ENCODE peak calls at places on chromosomes 5 and 9, in eight cellular contexts. One of them, this sample, is unnamed.

GRCh38 chr5:55036477-55036876 is 12.4 kb downstream of the GZMK start:
- DNase-seq in fibroblast of lung: peak
- DNase-seq in Peyer's patch: no peak
- DNase-seq in A549: no peak
- DNase-seq in pancreas: no peak
- DNase-seq in astrocyte of the spinal cord: peak
- DNase-seq in brain microvascular endothelial cell: no peak
- DNase-seq in HL-60: no peak
- DNase-seq in this sample: no peak

GRCh38 chr5:16265141-16265540 is 85.5 kb upstream of the MARCHF11 start:
- DNase-seq in Peyer's patch: no peak
- DNase-seq in A549: no peak
- DNase-seq in astrocyte of the spinal cord: no peak
- DNase-seq in fibroblast of lung: no peak
- DNase-seq in pancreas: no peak
- DNase-seq in brain microvascular endothelial cell: no peak
- DNase-seq in HL-60: no peak
- DNase-seq in this sample: no peak

GRCh38 chr9:24881361-24881760 is 335.7 kb upstream of the IZUMO3 start:
- DNase-seq in brain microvascular endothelial cell: no peak
- DNase-seq in astrocyte of the spinal cord: no peak
- DNase-seq in HL-60: no peak
- DNase-seq in fibroblast of lung: no peak
- DNase-seq in A549: no peak
- DNase-seq in Peyer's patch: no peak
- DNase-seq in pancreas: no peak
- DNase-seq in this sample: no peak

GRCh38 chr5:72956324-72957140 is 691 bp downstream of the FCHO2 start:
- DNase-seq in HL-60: no peak
- DNase-seq in Peyer's patch: peak
- DNase-seq in pancreas: peak
- DNase-seq in astrocyte of the spinal cord: peak
- DNase-seq in brain microvascular endothelial cell: peak
- DNase-seq in fibroblast of lung: peak
- DNase-seq in A549: peak
- DNase-seq in this sample: peak

GRCh38 chr5:133396187-133396621 is 216.1 kb downstream of the FSTL4 start:
- DNase-seq in brain microvascular endothelial cell: no peak
- DNase-seq in Peyer's patch: no peak
- DNase-seq in pancreas: no peak
- DNase-seq in A549: no peak
- DNase-seq in HL-60: no peak
- DNase-seq in astrocyte of the spinal cord: no peak
- DNase-seq in fibroblast of lung: no peak
- DNase-seq in this sample: no peak

GRCh38 chr5:158121678-158122077 is 262.7 kb upstream of the CLINT1 start:
- DNase-seq in Peyer's patch: no peak
- DNase-seq in fibroblast of lung: no peak
- DNase-seq in A549: no peak
- DNase-seq in brain microvascular endothelial cell: no peak
- DNase-seq in HL-60: no peak
- DNase-seq in pancreas: no peak
- DNase-seq in astrocyte of the spinal cord: no peak
- DNase-seq in this sample: no peak

GRCh38 chr5:159451197-159452052 is 121.1 kb upstream of the IL12B start:
- DNase-seq in brain microvascular endothelial cell: peak
- DNase-seq in fibroblast of lung: peak
- DNase-seq in Peyer's patch: no peak
- DNase-seq in astrocyte of the spinal cord: peak
- DNase-seq in HL-60: no peak
- DNase-seq in pancreas: no peak
- DNase-seq in A549: peak
- DNase-seq in this sample: no peak

GRCh38 chr9:136355616-136356557 is 7.7 kb downstream of the DNLZ start:
- DNase-seq in brain microvascular endothelial cell: no peak
- DNase-seq in pancreas: no peak
- DNase-seq in A549: no peak
- DNase-seq in HL-60: no peak
- DNase-seq in fibroblast of lung: no peak
- DNase-seq in Peyer's patch: no peak
- DNase-seq in astrocyte of the spinal cord: no peak
- DNase-seq in this sample: no peak

GRCh38 chr9:127537792-127538191 is 74.3 kb upstream of the STXBP1 start:
- DNase-seq in A549: no peak
- DNase-seq in pancreas: no peak
- DNase-seq in astrocyte of the spinal cord: no peak
- DNase-seq in HL-60: no peak
- DNase-seq in Peyer's patch: no peak
- DNase-seq in fibroblast of lung: no peak
- DNase-seq in brain microvascular endothelial cell: no peak
- DNase-seq in this sample: no peak

GRCh38 chr9:23820731-23821399 is 5.2 kb downstream of the ELAVL2 start:
- DNase-seq in pancreas: no peak
- DNase-seq in astrocyte of the spinal cord: peak
- DNase-seq in fibroblast of lung: no peak
- DNase-seq in brain microvascular endothelial cell: no peak
- DNase-seq in Peyer's patch: no peak
- DNase-seq in HL-60: no peak
- DNase-seq in A549: no peak
- DNase-seq in this sample: no peak

GRCh38 chr9:34413229-34413852 is 36.6 kb upstream of the MYORG start:
- DNase-seq in astrocyte of the spinal cord: peak
- DNase-seq in A549: peak
- DNase-seq in Peyer's patch: no peak
- DNase-seq in HL-60: no peak
- DNase-seq in pancreas: no peak
- DNase-seq in brain microvascular endothelial cell: peak
- DNase-seq in fibroblast of lung: peak
- DNase-seq in this sample: no peak

GRCh38 chr5:164362021-164362420 is 856.6 kb downstream of the MAT2B start:
- DNase-seq in A549: no peak
- DNase-seq in Peyer's patch: no peak
- DNase-seq in fibroblast of lung: no peak
- DNase-seq in pancreas: no peak
- DNase-seq in HL-60: no peak
- DNase-seq in brain microvascular endothelial cell: no peak
- DNase-seq in astrocyte of the spinal cord: no peak
- DNase-seq in this sample: no peak

GRCh38 chr5:157785781-157786180 is 42.3 kb downstream of the LSM11 start:
- DNase-seq in astrocyte of the spinal cord: no peak
- DNase-seq in Peyer's patch: no peak
- DNase-seq in fibroblast of lung: no peak
- DNase-seq in brain microvascular endothelial cell: no peak
- DNase-seq in A549: no peak
- DNase-seq in HL-60: no peak
- DNase-seq in pancreas: no peak
- DNase-seq in this sample: no peak

GRCh38 chr9:89956331-89956730 is 351.5 kb downstream of the GADD45G start:
- DNase-seq in brain microvascular endothelial cell: no peak
- DNase-seq in fibroblast of lung: no peak
- DNase-seq in pancreas: no peak
- DNase-seq in HL-60: no peak
- DNase-seq in A549: no peak
- DNase-seq in Peyer's patch: no peak
- DNase-seq in astrocyte of the spinal cord: no peak
- DNase-seq in this sample: no peak

GRCh38 chr9:130738281-130738680 is 44.7 kb downstream of the EXOSC2 start:
- DNase-seq in Peyer's patch: no peak
- DNase-seq in pancreas: no peak
- DNase-seq in A549: no peak
- DNase-seq in HL-60: no peak
- DNase-seq in astrocyte of the spinal cord: no peak
- DNase-seq in brain microvascular endothelial cell: no peak
- DNase-seq in fibroblast of lung: no peak
- DNase-seq in this sample: no peak

GRCh38 chr5:149049371-149049781 is 13.5 kb downstream of the SH3TC2 start:
- DNase-seq in brain microvascular endothelial cell: no peak
- DNase-seq in fibroblast of lung: no peak
- DNase-seq in A549: no peak
- DNase-seq in HL-60: no peak
- DNase-seq in astrocyte of the spinal cord: no peak
- DNase-seq in pancreas: no peak
- DNase-seq in Peyer's patch: no peak
- DNase-seq in this sample: no peak

GRCh38 chr5:52339285-52339684 is 448.4 kb upstream of the ITGA1 start:
- DNase-seq in A549: no peak
- DNase-seq in pancreas: no peak
- DNase-seq in HL-60: no peak
- DNase-seq in Peyer's patch: no peak
- DNase-seq in fibroblast of lung: no peak
- DNase-seq in brain microvascular endothelial cell: no peak
- DNase-seq in astrocyte of the spinal cord: no peak
- DNase-seq in this sample: no peak

GRCh38 chr9:130471411-130472183 is 26.8 kb downstream of the ASS1 start:
- DNase-seq in fibroblast of lung: no peak
- DNase-seq in pancreas: no peak
- DNase-seq in HL-60: no peak
- DNase-seq in astrocyte of the spinal cord: no peak
- DNase-seq in Peyer's patch: no peak
- DNase-seq in brain microvascular endothelial cell: no peak
- DNase-seq in A549: no peak
- DNase-seq in this sample: no peak

GRCh38 chr9:17005085-17005484 is 129.8 kb upstream of the CNTLN start:
- DNase-seq in brain microvascular endothelial cell: peak
- DNase-seq in HL-60: no peak
- DNase-seq in astrocyte of the spinal cord: peak
- DNase-seq in fibroblast of lung: peak
- DNase-seq in Peyer's patch: peak
- DNase-seq in A549: no peak
- DNase-seq in pancreas: peak
- DNase-seq in this sample: no peak

GRCh38 chr9:68931821-68932220 is 82.1 kb downstream of the PRKACG start:
- DNase-seq in Peyer's patch: no peak
- DNase-seq in fibroblast of lung: no peak
- DNase-seq in astrocyte of the spinal cord: no peak
- DNase-seq in HL-60: no peak
- DNase-seq in brain microvascular endothelial cell: no peak
- DNase-seq in A549: no peak
- DNase-seq in pancreas: no peak
- DNase-seq in this sample: no peak

GRCh38 chr5:14115323-14115895 is 27.7 kb upstream of the TRIO start:
- DNase-seq in fibroblast of lung: no peak
- DNase-seq in HL-60: no peak
- DNase-seq in A549: no peak
- DNase-seq in brain microvascular endothelial cell: no peak
- DNase-seq in astrocyte of the spinal cord: no peak
- DNase-seq in pancreas: no peak
- DNase-seq in Peyer's patch: no peak
- DNase-seq in this sample: no peak

DNA sequence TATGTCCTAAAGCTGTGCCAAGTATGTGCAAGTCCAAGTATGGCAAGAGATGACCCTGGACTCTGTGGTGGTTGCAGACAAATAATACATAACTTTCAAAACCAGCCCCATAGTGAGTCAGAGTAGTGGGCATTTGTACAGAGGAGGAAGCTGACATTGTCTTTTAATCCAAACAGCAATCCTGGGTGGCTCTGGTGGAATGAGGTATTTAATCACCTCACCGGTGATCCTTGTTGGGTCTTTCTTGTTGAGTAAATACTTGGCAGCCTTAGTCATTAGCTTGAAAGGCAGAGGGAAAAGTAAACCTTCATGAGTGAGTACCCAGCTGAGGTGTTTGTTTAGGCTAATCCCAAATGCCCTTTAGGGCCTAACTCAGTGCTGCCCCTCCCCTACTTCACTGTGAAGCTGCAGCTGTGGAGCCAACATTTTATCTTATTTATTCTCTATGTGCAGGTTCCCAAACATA is 148.7 kb upstream of the SLC12A2 start:
- DNase-seq in astrocyte of the spinal cord: peak
- DNase-seq in brain microvascular endothelial cell: no peak
- DNase-seq in A549: peak
- DNase-seq in Peyer's patch: no peak
- DNase-seq in HL-60: no peak
- DNase-seq in fibroblast of lung: peak
- DNase-seq in pancreas: peak
- DNase-seq in this sample: no peak
- TF ChIP-seq CTCF in astrocyte of the spinal cord: no peak
- TF ChIP-seq CTCF in brain microvascular endothelial cell: peak
- TF ChIP-seq CTCF in A549: peak
- TF ChIP-seq CTCF in Peyer's patch: no peak
- TF ChIP-seq CTCF in HL-60: no peak
- TF ChIP-seq CTCF in fibroblast of lung: no peak
- TF ChIP-seq CTCF in pancreas: no peak
- TF ChIP-seq CTCF in this sample: no peak

GRCh38 chr9:133429641-133430161 is 7.5 kb downstream of the ADAMTS13 start:
- DNase-seq in brain microvascular endothelial cell: peak
- DNase-seq in pancreas: no peak
- DNase-seq in HL-60: no peak
- DNase-seq in Peyer's patch: peak
- DNase-seq in astrocyte of the spinal cord: no peak
- DNase-seq in fibroblast of lung: no peak
- DNase-seq in A549: peak
- DNase-seq in this sample: peak
- TF ChIP-seq CTCF in brain microvascular endothelial cell: peak
- TF ChIP-seq CTCF in pancreas: no peak
- TF ChIP-seq CTCF in HL-60: no peak
- TF ChIP-seq CTCF in Peyer's patch: peak
- TF ChIP-seq CTCF in astrocyte of the spinal cord: peak
- TF ChIP-seq CTCF in fibroblast of lung: peak
- TF ChIP-seq CTCF in A549: peak
- TF ChIP-seq CTCF in this sample: peak

GRCh38 chr5:181187500-181188213 is 17.3 kb downstream of the TRIM7 start:
- DNase-seq in fibroblast of lung: peak
- DNase-seq in brain microvascular endothelial cell: peak
- DNase-seq in Peyer's patch: peak
- DNase-seq in pancreas: peak
- DNase-seq in A549: no peak
- DNase-seq in HL-60: no peak
- DNase-seq in astrocyte of the spinal cord: peak
- DNase-seq in this sample: no peak
- TF ChIP-seq CTCF in fibroblast of lung: peak
- TF ChIP-seq CTCF in brain microvascular endothelial cell: peak
- TF ChIP-seq CTCF in Peyer's patch: no peak
- TF ChIP-seq CTCF in pancreas: no peak
- TF ChIP-seq CTCF in A549: peak
- TF ChIP-seq CTCF in HL-60: no peak
- TF ChIP-seq CTCF in astrocyte of the spinal cord: peak
- TF ChIP-seq CTCF in this sample: no peak

DNA sequence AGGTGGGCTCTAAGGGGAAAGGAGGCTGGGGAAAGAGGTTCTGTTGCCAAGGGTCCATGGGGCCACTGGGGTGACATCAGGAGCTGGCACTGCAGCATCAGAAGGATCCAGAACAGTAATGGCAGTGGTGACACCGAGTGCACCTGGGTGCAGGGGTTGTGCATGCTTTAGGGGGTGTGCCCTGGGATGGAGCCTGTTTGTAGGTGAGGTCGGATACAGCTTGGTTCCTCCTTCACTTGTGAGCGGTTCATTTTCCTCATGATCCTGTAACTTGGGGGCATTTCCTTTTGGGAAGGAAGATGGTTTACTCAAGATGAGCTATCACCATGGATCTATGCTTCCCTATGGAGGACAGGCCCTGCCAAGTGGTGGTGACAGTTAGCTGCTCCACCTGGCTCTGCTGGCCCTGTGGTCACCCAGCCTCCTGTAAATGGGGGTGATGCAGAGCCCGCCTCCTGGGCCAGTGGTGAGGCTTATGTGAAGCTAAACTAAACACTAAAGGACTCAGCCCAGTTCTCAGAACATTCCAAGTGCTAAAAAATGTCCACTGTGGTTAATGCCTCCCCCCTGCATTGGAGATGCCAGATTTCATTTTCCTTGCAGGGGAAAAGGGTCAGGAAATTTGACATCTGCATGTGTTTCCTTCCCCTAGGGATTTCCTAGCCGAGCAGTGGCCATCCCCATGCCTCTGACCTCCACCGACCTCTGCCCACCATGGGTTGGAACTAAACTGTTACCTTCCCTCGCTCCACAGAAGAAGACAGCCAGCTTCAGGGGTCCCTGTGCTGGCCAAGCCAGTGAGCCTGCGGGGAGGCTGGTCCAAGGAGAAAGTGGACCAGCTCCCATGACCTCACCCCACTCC is 13.3 kb downstream of the CD74 start:
- DNase-seq in astrocyte of the spinal cord: no peak
- DNase-seq in A549: no peak
- DNase-seq in brain microvascular endothelial cell: no peak
- DNase-seq in fibroblast of lung: no peak
- DNase-seq in pancreas: no peak
- DNase-seq in Peyer's patch: no peak
- DNase-seq in HL-60: no peak
- DNase-seq in this sample: no peak
- TF ChIP-seq CTCF in astrocyte of the spinal cord: no peak
- TF ChIP-seq CTCF in A549: no peak
- TF ChIP-seq CTCF in brain microvascular endothelial cell: no peak
- TF ChIP-seq CTCF in fibroblast of lung: no peak
- TF ChIP-seq CTCF in pancreas: no peak
- TF ChIP-seq CTCF in Peyer's patch: no peak
- TF ChIP-seq CTCF in HL-60: no peak
- TF ChIP-seq CTCF in this sample: no peak

This sample was measured in GM10248.